ENCODE peak calls at places on chromosome 7, in four cellular contexts. One of them, this sample, is unnamed. For H3K36me3, the result is how much of the 10 kb centered on the place peaks cover.

GRCh38 chr7:119660085-119660484 is 612.9 kb upstream of the KCND2 start:
- DNase-seq in HepG2: no peak
- DNase-seq in thyroid gland: no peak
- DNase-seq in CD8-positive, alpha-beta T cell: no peak
- DNase-seq in this sample: no peak

GRCh38 chr7:3937146-3937545 is 636.1 kb downstream of the SDK1 start:
- DNase-seq in thyroid gland: no peak
- DNase-seq in HepG2: no peak
- DNase-seq in CD8-positive, alpha-beta T cell: no peak
- DNase-seq in this sample: no peak

GRCh38 chr7:55024776-55025175 is 6.0 kb downstream of the EGFR start:
- DNase-seq in HepG2: no peak
- DNase-seq in CD8-positive, alpha-beta T cell: no peak
- DNase-seq in thyroid gland: no peak
- DNase-seq in this sample: no peak

GRCh38 chr7:100673942-100674431 is 447 bp downstream of the GNB2 start:
- DNase-seq in CD8-positive, alpha-beta T cell: no peak
- DNase-seq in HepG2: no peak
- DNase-seq in thyroid gland: peak
- DNase-seq in this sample: no peak

GRCh38 chr7:3245721-3246120 is 55.3 kb upstream of the SDK1 start:
- DNase-seq in thyroid gland: no peak
- DNase-seq in CD8-positive, alpha-beta T cell: no peak
- DNase-seq in HepG2: no peak
- DNase-seq in this sample: no peak

GRCh38 chr7:70052691-70053090 is 454.4 kb downstream of the AUTS2 start:
- DNase-seq in HepG2: no peak
- DNase-seq in thyroid gland: no peak
- DNase-seq in CD8-positive, alpha-beta T cell: no peak
- DNase-seq in this sample: no peak

GRCh38 chr7:11109659-11110058 is 136.0 kb downstream of the PHF14 start:
- DNase-seq in HepG2: no peak
- DNase-seq in thyroid gland: no peak
- DNase-seq in CD8-positive, alpha-beta T cell: no peak
- DNase-seq in this sample: no peak

GRCh38 chr7:97439637-97440214 is 292.2 kb upstream of the TAC1 start:
- DNase-seq in HepG2: no peak
- DNase-seq in thyroid gland: no peak
- DNase-seq in CD8-positive, alpha-beta T cell: no peak
- DNase-seq in this sample: no peak

GRCh38 chr7:151758994-151759540 is 117.8 kb downstream of the PRKAG2 start:
- DNase-seq in CD8-positive, alpha-beta T cell: no peak
- DNase-seq in thyroid gland: no peak
- DNase-seq in HepG2: no peak
- DNase-seq in this sample: no peak

GRCh38 chr7:25303380-25304321 is 75.4 kb upstream of the NPVF start:
- DNase-seq in HepG2: no peak
- DNase-seq in thyroid gland: peak
- DNase-seq in CD8-positive, alpha-beta T cell: no peak
- DNase-seq in this sample: no peak

GRCh38 chr7:91098566-91098965 is 165.7 kb upstream of the FZD1 start:
- DNase-seq in HepG2: no peak
- DNase-seq in CD8-positive, alpha-beta T cell: no peak
- DNase-seq in thyroid gland: no peak
- DNase-seq in this sample: no peak

GRCh38 chr7:114656471-114656870 is 241.9 kb downstream of the FOXP2 start:
- DNase-seq in CD8-positive, alpha-beta T cell: no peak
- DNase-seq in HepG2: no peak
- DNase-seq in thyroid gland: no peak
- DNase-seq in this sample: no peak

GRCh38 chr7:17971392-17971791 is 31.1 kb upstream of the SNX13 start:
- DNase-seq in HepG2: no peak
- DNase-seq in CD8-positive, alpha-beta T cell: no peak
- DNase-seq in thyroid gland: no peak
- DNase-seq in this sample: no peak

GRCh38 chr7:27103489-27104226 is 1.2 kb upstream of the HOXA2 start:
- DNase-seq in CD8-positive, alpha-beta T cell: no peak
- DNase-seq in HepG2: no peak
- DNase-seq in thyroid gland: no peak
- DNase-seq in this sample: peak

GRCh38 chr7:69457912-69458491 is 140.3 kb upstream of the AUTS2 start:
- DNase-seq in thyroid gland: peak
- DNase-seq in HepG2: no peak
- DNase-seq in CD8-positive, alpha-beta T cell: no peak
- DNase-seq in this sample: no peak

GRCh38 chr7:51430480-51431086 is 114.0 kb upstream of the COBL start:
- DNase-seq in thyroid gland: peak
- DNase-seq in HepG2: peak
- DNase-seq in CD8-positive, alpha-beta T cell: no peak
- DNase-seq in this sample: no peak

GRCh38 chr7:155759740-155760430 is 52.4 kb downstream of the SHH start:
- DNase-seq in CD8-positive, alpha-beta T cell: no peak
- DNase-seq in HepG2: no peak
- DNase-seq in thyroid gland: no peak
- DNase-seq in this sample: no peak

DNA sequence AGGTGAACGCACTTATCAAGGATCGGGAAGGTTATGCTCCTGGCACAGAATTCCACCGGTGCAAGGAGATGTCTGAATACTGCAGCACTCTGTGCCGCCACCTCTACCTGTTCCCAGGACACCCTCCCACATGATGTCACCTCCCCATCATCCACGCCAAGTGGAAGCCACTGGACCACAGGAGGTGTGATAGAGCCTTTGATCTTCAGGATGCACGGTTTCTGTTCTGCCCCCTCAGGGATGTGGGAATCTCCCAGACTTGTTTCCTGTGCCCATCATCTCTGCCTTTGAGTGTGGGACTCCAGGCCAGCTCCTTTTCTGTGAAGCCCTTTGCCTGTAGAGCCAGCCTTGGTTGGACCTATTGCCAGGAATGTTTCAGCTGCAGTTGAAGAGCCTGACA is 11.0 kb upstream of the CLCN1 start:
- DNase-seq in CD8-positive, alpha-beta T cell: no peak
- DNase-seq in thyroid gland: no peak
- DNase-seq in HepG2: no peak
- DNase-seq in this sample: no peak
- H3K36me3 ChIP-seq in CD8-positive, alpha-beta T cell: half or more
- H3K36me3 ChIP-seq in thyroid gland: under half
- H3K36me3 ChIP-seq in HepG2: half or more
- H3K36me3 ChIP-seq in this sample: half or more

GRCh38 chr7:21357146-21358097 is 70.5 kb upstream of the SP4 start:
- DNase-seq in thyroid gland: no peak
- DNase-seq in CD8-positive, alpha-beta T cell: no peak
- DNase-seq in HepG2: no peak
- DNase-seq in this sample: no peak

GRCh38 chr7:21354284-21354683 is 73.6 kb upstream of the SP4 start:
- DNase-seq in CD8-positive, alpha-beta T cell: no peak
- DNase-seq in HepG2: no peak
- DNase-seq in thyroid gland: no peak
- DNase-seq in this sample: no peak

GRCh38 chr7:21355406-21355874 is 72.4 kb upstream of the SP4 start:
- DNase-seq in HepG2: no peak
- DNase-seq in thyroid gland: no peak
- DNase-seq in CD8-positive, alpha-beta T cell: no peak
- DNase-seq in this sample: no peak

GRCh38 chr7:21353388-21353780 is 74.5 kb upstream of the SP4 start:
- DNase-seq in thyroid gland: no peak
- DNase-seq in CD8-positive, alpha-beta T cell: no peak
- DNase-seq in HepG2: no peak
- DNase-seq in this sample: no peak

DNA sequence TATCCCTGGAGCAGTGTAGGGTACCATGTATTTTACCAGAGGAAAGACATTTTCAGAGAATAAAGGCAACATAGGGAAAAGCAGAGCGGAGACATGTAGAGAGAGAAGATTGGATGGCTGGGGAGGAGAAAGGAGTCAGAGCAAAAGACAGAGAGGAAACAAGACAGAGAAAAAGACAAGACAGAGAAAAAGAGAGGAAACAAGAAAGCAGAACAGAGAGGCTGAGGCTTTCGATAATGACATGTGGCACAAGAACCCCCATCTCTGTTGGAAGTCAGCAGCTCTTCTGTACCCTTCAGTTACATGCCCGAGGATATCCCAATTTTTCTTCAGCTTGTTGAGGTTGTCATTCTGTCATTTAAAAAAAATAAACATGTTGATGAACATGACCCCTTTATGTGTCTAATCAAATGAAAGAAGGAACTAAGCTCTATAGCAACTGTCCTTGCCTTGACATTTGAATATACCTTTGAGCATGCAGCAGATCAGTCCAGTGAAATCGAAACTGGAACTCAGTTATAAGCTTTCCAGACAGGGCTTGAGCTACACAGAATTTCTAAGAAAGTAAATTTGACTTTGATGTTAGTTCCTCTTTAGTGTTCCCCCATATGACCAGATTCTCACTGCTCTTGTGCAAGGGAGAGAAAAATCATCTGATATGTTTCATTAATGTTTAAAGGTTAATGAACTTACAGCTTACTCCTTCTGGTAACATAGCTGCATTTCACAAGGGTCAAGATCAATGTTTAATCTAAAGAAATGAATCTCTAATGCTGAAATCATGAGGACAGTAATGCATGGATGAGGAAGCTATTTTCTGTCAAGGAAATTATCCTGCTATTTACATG is 75.1 kb upstream of the SP4 start:
- DNase-seq in HepG2: no peak
- DNase-seq in CD8-positive, alpha-beta T cell: no peak
- DNase-seq in thyroid gland: no peak
- DNase-seq in this sample: no peak
- H3K27ac ChIP-seq in HepG2: no peak
- H3K27ac ChIP-seq in CD8-positive, alpha-beta T cell: peak
- H3K27ac ChIP-seq in thyroid gland: no peak
- H3K27ac ChIP-seq in this sample: no peak

DNA sequence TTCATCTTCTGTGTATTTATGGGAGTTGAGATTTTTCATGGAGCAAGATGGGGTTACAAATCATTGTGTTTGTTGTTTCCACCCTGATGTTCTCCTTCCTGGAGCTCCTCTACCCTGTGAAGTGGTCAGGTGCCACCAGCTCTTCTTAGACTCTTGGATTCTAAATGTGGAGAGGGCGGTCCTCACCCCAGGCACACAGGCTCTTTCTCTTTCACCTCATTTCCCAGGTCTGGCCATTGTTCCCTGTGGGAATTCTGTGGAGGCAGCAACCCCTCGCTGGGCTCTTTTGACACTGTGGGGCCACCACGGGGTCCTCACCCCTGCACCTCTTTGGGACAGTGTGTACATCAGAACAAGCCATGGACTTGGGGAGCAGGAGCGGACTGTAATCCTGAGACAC is 95.9 kb downstream of the TRRAP start:
- DNase-seq in thyroid gland: no peak
- DNase-seq in CD8-positive, alpha-beta T cell: no peak
- DNase-seq in HepG2: no peak
- DNase-seq in this sample: no peak
- H3K36me3 ChIP-seq in thyroid gland: half or more
- H3K36me3 ChIP-seq in CD8-positive, alpha-beta T cell: half or more
- H3K36me3 ChIP-seq in HepG2: half or more
- H3K36me3 ChIP-seq in this sample: half or more

DNA sequence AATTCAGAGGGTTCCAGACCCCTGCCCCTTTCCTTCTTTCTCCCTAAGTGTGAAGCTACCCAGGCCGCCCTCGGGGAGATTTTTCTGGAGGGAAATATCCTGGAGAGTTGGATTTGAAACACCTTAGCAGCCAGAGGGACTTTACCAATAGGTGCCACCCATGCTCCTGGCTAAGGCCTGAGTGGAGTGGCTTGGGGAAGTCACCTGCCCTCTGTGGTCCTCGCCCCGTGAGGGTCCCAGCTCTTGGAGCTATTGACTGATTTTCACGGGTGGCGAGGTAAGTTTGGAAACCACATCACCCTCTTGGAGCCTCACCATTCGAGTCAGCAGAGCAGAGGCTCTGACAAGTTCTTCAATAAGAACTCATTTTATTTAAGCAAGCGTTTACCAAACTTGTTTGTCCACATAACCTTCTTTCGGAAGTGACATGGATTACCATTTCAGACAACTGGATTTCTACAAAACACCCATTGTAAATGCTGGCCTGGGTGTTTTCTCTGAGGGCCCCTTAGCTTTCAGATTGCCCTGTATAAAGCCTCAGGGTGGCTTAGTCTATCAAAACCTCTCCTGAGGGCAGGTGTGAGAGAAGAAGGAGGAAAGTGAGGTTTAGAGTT is 20.4 kb downstream of the AQP1 start:
- DNase-seq in thyroid gland: no peak
- DNase-seq in HepG2: no peak
- DNase-seq in CD8-positive, alpha-beta T cell: no peak
- DNase-seq in this sample: no peak
- H3K27ac ChIP-seq in thyroid gland: no peak
- H3K27ac ChIP-seq in HepG2: no peak
- H3K27ac ChIP-seq in CD8-positive, alpha-beta T cell: no peak
- H3K27ac ChIP-seq in this sample: no peak

GRCh38 chr7:44626620-44627019 is 20.2 kb downstream of the OGDH start:
- DNase-seq in HepG2: no peak
- DNase-seq in CD8-positive, alpha-beta T cell: no peak
- DNase-seq in thyroid gland: no peak
- DNase-seq in this sample: no peak
- H3K36me3 ChIP-seq in HepG2: under half
- H3K36me3 ChIP-seq in CD8-positive, alpha-beta T cell: under half
- H3K36me3 ChIP-seq in thyroid gland: under half
- H3K36me3 ChIP-seq in this sample: under half

GRCh38 chr7:73823873-73824597 is 6.8 kb upstream of the CLDN4 start:
- DNase-seq in HepG2: no peak
- DNase-seq in CD8-positive, alpha-beta T cell: no peak
- DNase-seq in thyroid gland: peak
- DNase-seq in this sample: no peak
- H3K27ac ChIP-seq in HepG2: no peak
- H3K27ac ChIP-seq in CD8-positive, alpha-beta T cell: no peak
- H3K27ac ChIP-seq in thyroid gland: peak
- H3K27ac ChIP-seq in this sample: no peak

GRCh38 chr7:128335730-128336129 is 8.0 kb downstream of the RBM28 start:
- DNase-seq in thyroid gland: no peak
- DNase-seq in HepG2: no peak
- DNase-seq in CD8-positive, alpha-beta T cell: no peak
- DNase-seq in this sample: no peak
- H3K36me3 ChIP-seq in thyroid gland: half or more
- H3K36me3 ChIP-seq in HepG2: half or more
- H3K36me3 ChIP-seq in CD8-positive, alpha-beta T cell: half or more
- H3K36me3 ChIP-seq in this sample: half or more

GRCh38 chr7:117892821-117893220 is 19.6 kb upstream of the CTTNBP2 start:
- DNase-seq in HepG2: no peak
- DNase-seq in thyroid gland: no peak
- DNase-seq in CD8-positive, alpha-beta T cell: no peak
- DNase-seq in this sample: no peak
- H3K27ac ChIP-seq in HepG2: no peak
- H3K27ac ChIP-seq in thyroid gland: no peak
- H3K27ac ChIP-seq in CD8-positive, alpha-beta T cell: no peak
- H3K27ac ChIP-seq in this sample: no peak

This sample was measured in ascending aorta.